ENCODE peak calls at places on chromosomes 7 and 10, in nine cellular contexts. O, C, N, F, T, A, D, X and H are unnamed samples.

GRCh38 chr7:155509725-155510551 is 36.4 kb downstream of the CNPY1 start:
- DNase-seq in A (no peak), N (no peak), O (no peak), F (no peak), C (no peak), X (no peak), T (no peak), D (no peak), H (no peak)

GRCh38 chr7:157292770-157293412 is 43.9 kb upstream of the DNAJB6 start:
- DNase-seq in C (no peak), A (no peak), N (no peak), D (no peak), T (no peak), X (no peak), F (no peak), O (no peak), H (no peak)

GRCh38 chr10:2246747-2247146 is 509.4 kb upstream of the ADARB2 start:
- DNase-seq in A (no peak), T (no peak), N (no peak), O (no peak), F (no peak), X (no peak), D (no peak), C (no peak), H (no peak)

GRCh38 chr7:67854784-67855183 is 858.2 kb downstream of the TYW1 start:
- DNase-seq in N (no peak), X (no peak), F (no peak), D (no peak), T (no peak), O (no peak), C (no peak), A (no peak), H (no peak)

GRCh38 chr10:104209575-104210198 is 22.5 kb downstream of the CFAP43 start:
- DNase-seq in N (no peak), T (peak), D (no peak), C (peak), X (peak), A (peak), O (peak), F (peak), H (peak)

GRCh38 chr10:81021428-81022129 is 483.9 kb downstream of the SH2D4B start:
- DNase-seq in D (no peak), A (no peak), X (no peak), O (no peak), F (peak), N (no peak), T (no peak), C (no peak), H (no peak)

GRCh38 chr10:133329401-133330202 is 7.1 kb downstream of the CALY start:
- DNase-seq in F (peak), A (peak), N (peak), C (peak), X (no peak), T (peak), O (peak), D (peak), H (peak)

GRCh38 chr10:75245354-75246001 is 9.7 kb upstream of the COMTD1 start:
- DNase-seq in N (no peak), T (no peak), O (no peak), D (no peak), A (no peak), F (no peak), X (no peak), C (no peak), H (no peak)

GRCh38 chr7:128701062-128701785 is 29.1 kb downstream of the GARIN1A start:
- DNase-seq in F (no peak), N (no peak), C (no peak), T (no peak), O (no peak), X (peak), D (no peak), A (no peak), H (no peak)

GRCh38 chr7:101783381-101784181 is 33.8 kb upstream of the CUX1 start:
- DNase-seq in D (no peak), F (no peak), C (no peak), X (no peak), T (no peak), N (no peak), O (no peak), A (no peak), H (no peak)

GRCh38 chr7:28855538-28856217 is 102.5 kb downstream of the TRIL start:
- DNase-seq in D (no peak), C (peak), N (no peak), F (no peak), O (no peak), A (no peak), X (peak), T (peak), H (peak)

GRCh38 chr10:71766717-71767419 is 6.5 kb downstream of the VSIR start:
- DNase-seq in A (no peak), C (peak), T (peak), F (peak), D (no peak), X (peak), N (no peak), O (no peak), H (no peak)

GRCh38 chr7:150450491-150450992 is at the start of gene GIMAP8:
- DNase-seq in X (no peak), T (no peak), N (no peak), D (no peak), C (no peak), F (peak), O (no peak), A (peak), H (no peak)

GRCh38 chr10:35079763-35080162 is 10.4 kb downstream of the CUL2 start:
- DNase-seq in T (peak), N (no peak), F (no peak), D (no peak), C (peak), O (no peak), X (peak), A (no peak), H (peak)

GRCh38 chr10:119597405-119598186 is 832 bp upstream of the TIAL1 start:
- DNase-seq in D (peak), C (no peak), F (peak), T (peak), N (no peak), O (no peak), A (no peak), X (no peak), H (no peak)

GRCh38 chr7:114082934-114083647 is 164.3 kb upstream of the PPP1R3A start:
- DNase-seq in T (no peak), N (no peak), O (no peak), X (no peak), C (no peak), D (peak), F (peak), A (no peak), H (no peak)

GRCh38 chr7:14377646-14378266 is 388.3 kb upstream of the ETV1 start:
- DNase-seq in C (peak), N (no peak), O (no peak), A (no peak), X (no peak), D (no peak), T (peak), F (no peak), H (no peak)

GRCh38 chr7:26397786-26398435 is 106.2 kb downstream of the SNX10 start:
- DNase-seq in T (peak), F (peak), O (no peak), N (no peak), C (peak), D (peak), X (no peak), A (peak), H (peak)

GRCh38 chr7:90625051-90625450 is 28.9 kb downstream of the CDK14 start:
- DNase-seq in D (no peak), O (no peak), F (no peak), X (no peak), N (no peak), C (no peak), A (no peak), T (peak), H (no peak)

GRCh38 chr7:149355390-149356048 is 93.5 kb downstream of the ZNF783 start:
- DNase-seq in F (peak), X (peak), T (peak), D (no peak), C (no peak), N (no peak), A (no peak), O (no peak), H (no peak)

GRCh38 chr7:64463636-64464375 is 99.1 kb downstream of the ZNF680 start:
- DNase-seq in F (peak), C (no peak), X (no peak), D (no peak), O (no peak), N (no peak), T (peak), A (peak), H (peak)

GRCh38 chr7:80225361-80225760 is 90.7 kb downstream of the GNAI1 start:
- DNase-seq in N (no peak), A (no peak), O (no peak), F (no peak), C (no peak), X (no peak), D (no peak), T (no peak), H (no peak)